ENCODE peak calls at places on chromosomes 16 and 17, in nine cellular contexts. One of them, this sample, is unnamed.

GRCh38 chr17:81740395-81740961 is 28.4 kb downstream of the SLC25A10 start:
- DNase-seq in adrenal gland: peak; percentile 53
- DNase-seq in A549: no peak
- DNase-seq in ascending aorta: no peak
- DNase-seq in tibial nerve: no peak
- DNase-seq in HFFc6: no peak
- DNase-seq in AG04450: no peak
- DNase-seq in transverse colon: no peak
- DNase-seq in MM.1S: no peak
- DNase-seq in this sample: no peak

GRCh38 chr16:30143347-30143702 is 20.3 kb upstream of the MAPK3 start:
- DNase-seq in A549: no peak
- DNase-seq in transverse colon: no peak
- DNase-seq in HFFc6: no peak
- DNase-seq in ascending aorta: no peak
- DNase-seq in AG04450: no peak
- DNase-seq in tibial nerve: no peak
- DNase-seq in MM.1S: no peak
- DNase-seq in adrenal gland: no peak
- DNase-seq in this sample: no peak

GRCh38 chr16:86044241-86044671 is 145.3 kb downstream of the IRF8 start:
- DNase-seq in adrenal gland: no peak
- DNase-seq in A549: peak; percentile 57
- DNase-seq in transverse colon: peak; percentile 39
- DNase-seq in AG04450: peak; percentile 23
- DNase-seq in HFFc6: peak; percentile 15
- DNase-seq in tibial nerve: no peak
- DNase-seq in ascending aorta: no peak
- DNase-seq in MM.1S: no peak
- DNase-seq in this sample: no peak

GRCh38 chr17:3960764-3961163 is 3.5 kb downstream of the ATP2A3 start:
- DNase-seq in transverse colon: peak; percentile 44
- DNase-seq in A549: no peak
- DNase-seq in HFFc6: no peak
- DNase-seq in ascending aorta: no peak
- DNase-seq in AG04450: no peak
- DNase-seq in MM.1S: no peak
- DNase-seq in tibial nerve: no peak
- DNase-seq in adrenal gland: peak; percentile 93
- DNase-seq in this sample: no peak

GRCh38 chr16:53129281-53130192 is 74.7 kb downstream of the CHD9 start:
- DNase-seq in ascending aorta: no peak
- DNase-seq in adrenal gland: no peak
- DNase-seq in MM.1S: no peak
- DNase-seq in A549: no peak
- DNase-seq in transverse colon: no peak
- DNase-seq in HFFc6: peak; percentile 21
- DNase-seq in AG04450: peak; percentile 48
- DNase-seq in tibial nerve: no peak
- DNase-seq in this sample: no peak

GRCh38 chr17:67779098-67779672 is 46.1 kb upstream of the BPTF start:
- DNase-seq in HFFc6: no peak
- DNase-seq in adrenal gland: peak; percentile 94
- DNase-seq in A549: peak; percentile 86
- DNase-seq in tibial nerve: peak; percentile 39
- DNase-seq in AG04450: no peak
- DNase-seq in transverse colon: peak; percentile 27
- DNase-seq in ascending aorta: no peak
- DNase-seq in MM.1S: peak; percentile 16
- DNase-seq in this sample: peak; percentile 55

GRCh38 chr17:61232871-61233270 is 166.8 kb upstream of the TBX2 start:
- DNase-seq in A549: no peak
- DNase-seq in AG04450: no peak
- DNase-seq in tibial nerve: no peak
- DNase-seq in transverse colon: no peak
- DNase-seq in ascending aorta: no peak
- DNase-seq in HFFc6: no peak
- DNase-seq in adrenal gland: no peak
- DNase-seq in MM.1S: no peak
- DNase-seq in this sample: no peak

GRCh38 chr17:62805234-62805633 is 2.9 kb downstream of the MARCHF10 start:
- DNase-seq in ascending aorta: no peak
- DNase-seq in tibial nerve: no peak
- DNase-seq in adrenal gland: no peak
- DNase-seq in MM.1S: no peak
- DNase-seq in AG04450: no peak
- DNase-seq in transverse colon: no peak
- DNase-seq in HFFc6: peak; percentile 40
- DNase-seq in A549: peak; percentile 45
- DNase-seq in this sample: no peak

GRCh38 chr16:89280546-89281188 is 63.2 kb downstream of the ZNF778 start:
- DNase-seq in adrenal gland: no peak
- DNase-seq in tibial nerve: no peak
- DNase-seq in AG04450: no peak
- DNase-seq in HFFc6: no peak
- DNase-seq in ascending aorta: no peak
- DNase-seq in A549: no peak
- DNase-seq in MM.1S: no peak
- DNase-seq in transverse colon: no peak
- DNase-seq in this sample: no peak

GRCh38 chr16:27414803-27415431 is 12.9 kb downstream of the IL21R start:
- DNase-seq in tibial nerve: no peak
- DNase-seq in A549: no peak
- DNase-seq in ascending aorta: no peak
- DNase-seq in adrenal gland: no peak
- DNase-seq in AG04450: no peak
- DNase-seq in HFFc6: no peak
- DNase-seq in transverse colon: no peak
- DNase-seq in MM.1S: no peak
- DNase-seq in this sample: no peak

GRCh38 chr17:27478901-27479531 is 22.8 kb downstream of the KSR1 start:
- DNase-seq in transverse colon: no peak
- DNase-seq in HFFc6: no peak
- DNase-seq in adrenal gland: no peak
- DNase-seq in ascending aorta: no peak
- DNase-seq in MM.1S: no peak
- DNase-seq in tibial nerve: no peak
- DNase-seq in A549: peak; percentile 29
- DNase-seq in AG04450: no peak
- DNase-seq in this sample: no peak

GRCh38 chr17:76148015-76148326 is 6.9 kb upstream of the FOXJ1 start:
- DNase-seq in HFFc6: no peak
- DNase-seq in A549: no peak
- DNase-seq in ascending aorta: no peak
- DNase-seq in transverse colon: no peak
- DNase-seq in tibial nerve: no peak
- DNase-seq in AG04450: no peak
- DNase-seq in MM.1S: no peak
- DNase-seq in adrenal gland: no peak
- DNase-seq in this sample: no peak

GRCh38 chr17:76145231-76146052 is 4.4 kb upstream of the FOXJ1 start:
- DNase-seq in tibial nerve: peak; percentile 7
- DNase-seq in A549: no peak
- DNase-seq in MM.1S: peak; percentile 71
- DNase-seq in ascending aorta: no peak
- DNase-seq in transverse colon: peak; percentile 47
- DNase-seq in AG04450: no peak
- DNase-seq in HFFc6: no peak
- DNase-seq in adrenal gland: no peak
- DNase-seq in this sample: no peak

GRCh38 chr17:76146053-76146875 is 5.2 kb upstream of the FOXJ1 start:
- DNase-seq in adrenal gland: no peak
- DNase-seq in MM.1S: no peak
- DNase-seq in tibial nerve: peak; percentile 5
- DNase-seq in A549: no peak
- DNase-seq in transverse colon: no peak
- DNase-seq in AG04450: no peak
- DNase-seq in ascending aorta: no peak
- DNase-seq in HFFc6: no peak
- DNase-seq in this sample: no peak

GRCh38 chr17:76149214-76149613 is 8.2 kb upstream of the FOXJ1 start:
- DNase-seq in adrenal gland: no peak
- DNase-seq in HFFc6: no peak
- DNase-seq in ascending aorta: no peak
- DNase-seq in tibial nerve: no peak
- DNase-seq in transverse colon: no peak
- DNase-seq in MM.1S: no peak
- DNase-seq in AG04450: no peak
- DNase-seq in A549: no peak
- DNase-seq in this sample: no peak

DNA sequence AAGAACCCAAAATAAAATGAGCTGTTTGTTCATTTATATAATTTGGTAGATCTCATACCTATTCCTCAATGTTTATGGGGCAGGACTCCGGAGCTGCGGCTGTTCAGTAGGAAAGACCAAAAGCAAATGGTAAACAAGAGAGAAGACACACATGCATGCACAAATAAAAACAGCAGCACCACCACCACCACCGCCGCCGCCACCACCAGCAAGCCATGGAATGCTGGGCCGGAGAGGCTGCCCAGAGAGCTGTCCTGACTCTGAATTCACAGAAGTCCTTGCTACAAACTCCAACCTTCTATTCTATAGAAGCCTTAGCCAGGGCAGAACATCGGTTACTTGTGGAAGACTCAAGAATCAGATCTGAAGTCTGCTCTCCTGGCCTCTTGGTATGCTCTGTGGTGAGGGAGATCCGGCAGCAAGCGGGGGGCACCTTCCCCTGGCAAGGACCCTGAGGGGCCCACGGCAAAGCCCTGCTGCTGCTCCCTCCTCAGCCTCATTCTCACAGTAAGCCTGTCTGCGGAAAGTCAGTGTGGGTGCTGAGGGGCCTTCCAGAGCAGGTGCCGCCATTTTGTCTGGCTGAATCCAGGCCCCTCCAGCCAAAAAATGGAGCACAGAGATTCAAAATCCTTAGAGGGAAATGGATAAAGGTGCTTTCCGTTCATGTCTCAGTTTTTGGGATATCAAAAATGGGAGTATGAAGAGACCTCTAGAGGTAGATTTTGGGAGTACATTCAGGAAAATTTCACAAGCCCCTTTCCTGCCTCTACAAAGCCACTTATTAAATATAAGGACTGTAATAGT is 6.4 kb upstream of the FOXJ1 start:
- DNase-seq in tibial nerve: no peak
- DNase-seq in adrenal gland: no peak
- DNase-seq in AG04450: no peak
- DNase-seq in A549: no peak
- DNase-seq in MM.1S: no peak
- DNase-seq in transverse colon: no peak
- DNase-seq in HFFc6: peak; percentile 15
- DNase-seq in ascending aorta: no peak
- DNase-seq in this sample: no peak
- TF ChIP-seq CTCF in tibial nerve: peak; percentile 45
- TF ChIP-seq CTCF in adrenal gland: peak; percentile 50
- TF ChIP-seq CTCF in AG04450: peak; percentile 67
- TF ChIP-seq CTCF in A549: peak; percentile 64
- TF ChIP-seq CTCF in MM.1S: peak; percentile 49
- TF ChIP-seq CTCF in transverse colon: peak; percentile 40
- TF ChIP-seq CTCF in HFFc6: peak; percentile 76
- TF ChIP-seq CTCF in ascending aorta: peak; percentile 57
- TF ChIP-seq CTCF in this sample: peak; percentile 57

GRCh38 chr16:57977418-57978069 is 6.6 kb upstream of the CNGB1 start:
- DNase-seq in HFFc6: no peak
- DNase-seq in adrenal gland: no peak
- DNase-seq in tibial nerve: no peak
- DNase-seq in A549: peak; percentile 61
- DNase-seq in MM.1S: no peak
- DNase-seq in AG04450: no peak
- DNase-seq in transverse colon: no peak
- DNase-seq in ascending aorta: no peak
- DNase-seq in this sample: no peak
- TF ChIP-seq CTCF in HFFc6: no peak
- TF ChIP-seq CTCF in adrenal gland: no peak
- TF ChIP-seq CTCF in tibial nerve: no peak
- TF ChIP-seq CTCF in A549: peak; percentile 17
- TF ChIP-seq CTCF in MM.1S: no peak
- TF ChIP-seq CTCF in AG04450: no peak
- TF ChIP-seq CTCF in transverse colon: no peak
- TF ChIP-seq CTCF in ascending aorta: no peak
- TF ChIP-seq CTCF in this sample: no peak

DNA sequence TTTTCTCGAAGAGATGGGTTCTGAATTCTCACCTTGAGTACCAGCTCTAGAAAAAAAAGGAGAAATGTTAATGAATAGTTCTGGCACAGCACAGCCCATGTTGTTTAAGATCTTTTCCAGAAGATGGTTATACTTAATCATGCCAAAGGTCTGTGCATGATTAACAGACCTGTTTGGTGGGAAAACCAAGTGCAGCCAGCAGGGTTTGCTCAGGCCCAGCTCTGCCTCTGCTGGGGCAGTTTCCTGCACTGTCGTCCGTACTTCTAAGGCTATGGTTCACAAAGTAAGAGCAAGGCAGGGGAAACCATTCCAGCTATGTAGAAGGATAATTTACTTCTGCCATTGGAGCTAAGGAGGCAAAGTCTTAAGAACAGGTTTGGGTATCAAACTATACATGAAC is 10.6 kb downstream of the ANKRD40 start:
- DNase-seq in A549: no peak
- DNase-seq in HFFc6: no peak
- DNase-seq in transverse colon: no peak
- DNase-seq in ascending aorta: no peak
- DNase-seq in AG04450: no peak
- DNase-seq in tibial nerve: no peak
- DNase-seq in adrenal gland: peak; percentile 28
- DNase-seq in MM.1S: no peak
- DNase-seq in this sample: no peak
- TF ChIP-seq CTCF in A549: no peak
- TF ChIP-seq CTCF in HFFc6: no peak
- TF ChIP-seq CTCF in transverse colon: no peak
- TF ChIP-seq CTCF in ascending aorta: no peak
- TF ChIP-seq CTCF in AG04450: no peak
- TF ChIP-seq CTCF in tibial nerve: no peak
- TF ChIP-seq CTCF in adrenal gland: no peak
- TF ChIP-seq CTCF in MM.1S: no peak
- TF ChIP-seq CTCF in this sample: no peak

GRCh38 chr17:73559532-73559931 is 84.7 kb downstream of the SDK2 start:
- DNase-seq in A549: no peak
- DNase-seq in ascending aorta: no peak
- DNase-seq in MM.1S: no peak
- DNase-seq in HFFc6: no peak
- DNase-seq in adrenal gland: no peak
- DNase-seq in tibial nerve: no peak
- DNase-seq in transverse colon: no peak
- DNase-seq in AG04450: no peak
- DNase-seq in this sample: no peak

GRCh38 chr17:73561066-73561465 is 83.2 kb downstream of the SDK2 start:
- DNase-seq in AG04450: no peak
- DNase-seq in ascending aorta: no peak
- DNase-seq in adrenal gland: no peak
- DNase-seq in transverse colon: no peak
- DNase-seq in tibial nerve: no peak
- DNase-seq in A549: no peak
- DNase-seq in MM.1S: no peak
- DNase-seq in HFFc6: no peak
- DNase-seq in this sample: no peak

GRCh38 chr17:73564856-73565255 is 79.4 kb downstream of the SDK2 start:
- DNase-seq in AG04450: no peak
- DNase-seq in tibial nerve: no peak
- DNase-seq in MM.1S: no peak
- DNase-seq in HFFc6: no peak
- DNase-seq in adrenal gland: no peak
- DNase-seq in ascending aorta: no peak
- DNase-seq in transverse colon: peak; percentile 17
- DNase-seq in A549: no peak
- DNase-seq in this sample: no peak

GRCh38 chr17:73562896-73563295 is 81.3 kb downstream of the SDK2 start:
- DNase-seq in A549: no peak
- DNase-seq in ascending aorta: no peak
- DNase-seq in tibial nerve: no peak
- DNase-seq in transverse colon: no peak
- DNase-seq in adrenal gland: no peak
- DNase-seq in AG04450: no peak
- DNase-seq in MM.1S: no peak
- DNase-seq in HFFc6: no peak
- DNase-seq in this sample: no peak

GRCh38 chr17:73560661-73561060 is 83.6 kb downstream of the SDK2 start:
- DNase-seq in AG04450: no peak
- DNase-seq in adrenal gland: no peak
- DNase-seq in MM.1S: no peak
- DNase-seq in HFFc6: no peak
- DNase-seq in tibial nerve: no peak
- DNase-seq in transverse colon: no peak
- DNase-seq in ascending aorta: no peak
- DNase-seq in A549: peak; percentile 32
- DNase-seq in this sample: no peak
- TF ChIP-seq CTCF in AG04450: no peak
- TF ChIP-seq CTCF in adrenal gland: no peak
- TF ChIP-seq CTCF in MM.1S: no peak
- TF ChIP-seq CTCF in HFFc6: no peak
- TF ChIP-seq CTCF in tibial nerve: no peak
- TF ChIP-seq CTCF in transverse colon: no peak
- TF ChIP-seq CTCF in ascending aorta: no peak
- TF ChIP-seq CTCF in A549: no peak
- TF ChIP-seq CTCF in this sample: peak; percentile 42

This sample was measured in D721Med.